ENCODE peak calls at places on chromosomes 2 and 18, in four cellular contexts. D is activated T-cell treated with anti-CD3 and anti-CD28 coated beads, Interleukin-2, amount 50 U/mL, for 48 hours; G is mesothelial cell of epicardium; C is NCI-H2029. N is an unnamed sample.

GRCh38 chr2:55617160-55618024 is at the start of gene PPP4R3B:
- DNase-seq in D (peak), G (peak), C (peak), N (peak)

GRCh38 chr18:79791141-79791972 is 6.4 kb upstream of the KCNG2 start:
- DNase-seq in D (no peak), G (no peak), C (no peak), N (peak)

GRCh38 chr2:172972005-172972619 is 103.5 kb upstream of the MAP3K20 start:
- DNase-seq in D (peak), G (no peak), C (no peak), N (peak)

GRCh38 chr18:2396162-2396505 is 175.2 kb downstream of the METTL4 start:
- DNase-seq in D (no peak), G (no peak), C (no peak), N (no peak)

GRCh38 chr2:29055586-29055985 is 18.7 kb downstream of the PCARE start:
- DNase-seq in D (no peak), G (no peak), C (no peak), N (no peak)

GRCh38 chr18:80115035-80115434 is 6.0 kb downstream of the ADNP2 start:
- DNase-seq in D (no peak), G (no peak), C (no peak), N (no peak)

GRCh38 chr2:38074047-38074774 is 1.7 kb downstream of the CYP1B1 start:
- DNase-seq in D (peak), G (peak), C (no peak), N (no peak)

GRCh38 chr2:44582363-44583008 is 220.7 kb downstream of the CAMKMT start:
- DNase-seq in D (no peak), G (no peak), C (no peak), N (peak)

GRCh38 chr2:154170400-154170799 is 298.7 kb downstream of the GALNT13 start:
- DNase-seq in D (no peak), G (no peak), C (no peak), N (no peak)

GRCh38 chr2:150441226-150441625 is 46.2 kb downstream of the RND3 start:
- DNase-seq in D (no peak), G (no peak), C (no peak), N (no peak)

GRCh38 chr2:207589143-207589542 is 36.1 kb downstream of the METTL21A start:
- DNase-seq in D (no peak), G (no peak), C (no peak), N (no peak)

GRCh38 chr2:19617251-19617650 is 258.8 kb upstream of the OSR1 start:
- DNase-seq in D (no peak), G (no peak), C (no peak), N (peak)

GRCh38 chr2:104825124-104825865 is 28.6 kb upstream of the POU3F3 start:
- DNase-seq in D (no peak), G (no peak), C (no peak), N (no peak)

GRCh38 chr2:3294066-3294465 is 83.6 kb downstream of the EIPR1 start:
- DNase-seq in D (no peak), G (no peak), C (no peak), N (peak)

GRCh38 chr2:68463287-68463877 is 3.7 kb downstream of the FBXO48 start:
- DNase-seq in D (no peak), G (no peak), C (peak), N (peak)

GRCh38 chr2:165544897-165545296 is 75.4 kb downstream of the CSRNP3 start:
- DNase-seq in D (no peak), G (no peak), C (no peak), N (no peak)

GRCh38 chr2:128306081-128306930 is 12.4 kb downstream of the HS6ST1 start:
- DNase-seq in D (no peak), G (no peak), C (peak), N (peak)

GRCh38 chr18:46891742-46892214 is 25.5 kb downstream of the PIAS2 start:
- DNase-seq in D (no peak), G (no peak), C (no peak), N (no peak)

GRCh38 chr2:211251016-211251415 is 694.6 kb downstream of the CPS1 start:
- DNase-seq in D (no peak), G (no peak), C (no peak), N (no peak)

GRCh38 chr2:172282944-172283343 is 144.4 kb upstream of the ITGA6 start:
- DNase-seq in D (no peak), G (no peak), C (no peak), N (peak)

GRCh38 chr2:11026286-11026921 is 114.7 kb downstream of the KCNF1 start:
- DNase-seq in D (no peak), G (no peak), C (no peak), N (no peak)

GRCh38 chr18:54585743-54586142 is 5.3 kb upstream of the DYNAP start:
- DNase-seq in D (no peak), G (no peak), C (no peak), N (no peak)

GRCh38 chr2:221235941-221236340 is 336.2 kb downstream of the EPHA4 start:
- DNase-seq in D (no peak), G (no peak), C (no peak), N (no peak)

GRCh38 chr18:12271376-12272235 is 17.4 kb downstream of the CIDEA start:
- DNase-seq in D (peak), G (peak), C (peak), N (peak)

GRCh38 chr2:20620271-20620681 is 30.6 kb downstream of the HS1BP3 start:
- DNase-seq in D (no peak), G (no peak), C (no peak), N (no peak)

N was measured in LHCN-M2.